ENCODE peak calls at places on chromosomes 5 and 9, in eight cellular contexts. One of them, this sample, is unnamed.

GRCh38 chr5:9596256-9596655 is 33.9 kb downstream of the TAS2R1 start:
- DNase-seq in RCC 7860: no peak
- DNase-seq in left cardiac atrium: no peak
- DNase-seq in RWPE1: no peak
- DNase-seq in fibroblast of lung: peak
- DNase-seq in Right ventricle myocardium inferior: no peak
- DNase-seq in sciatic nerve: no peak
- DNase-seq in cardiac muscle cell: peak
- DNase-seq in this sample: no peak

GRCh38 chr9:133205996-133206931 is 2.8 kb downstream of the OBP2B start:
- DNase-seq in sciatic nerve: peak
- DNase-seq in RWPE1: no peak
- DNase-seq in cardiac muscle cell: no peak
- DNase-seq in RCC 7860: no peak
- DNase-seq in fibroblast of lung: no peak
- DNase-seq in Right ventricle myocardium inferior: no peak
- DNase-seq in left cardiac atrium: no peak
- DNase-seq in this sample: no peak

GRCh38 chr5:64977779-64978178 is 209.0 kb downstream of the CWC27 start:
- DNase-seq in fibroblast of lung: peak
- DNase-seq in left cardiac atrium: peak
- DNase-seq in RCC 7860: peak
- DNase-seq in sciatic nerve: no peak
- DNase-seq in RWPE1: no peak
- DNase-seq in cardiac muscle cell: peak
- DNase-seq in Right ventricle myocardium inferior: no peak
- DNase-seq in this sample: no peak

GRCh38 chr9:134995792-134996120 is 78.0 kb upstream of the FCN1 start:
- DNase-seq in fibroblast of lung: no peak
- DNase-seq in RWPE1: no peak
- DNase-seq in RCC 7860: no peak
- DNase-seq in cardiac muscle cell: no peak
- DNase-seq in Right ventricle myocardium inferior: peak
- DNase-seq in sciatic nerve: peak
- DNase-seq in left cardiac atrium: no peak
- DNase-seq in this sample: no peak

GRCh38 chr5:132387649-132388117 is 18.2 kb downstream of the SLC22A5 start:
- DNase-seq in RCC 7860: peak
- DNase-seq in sciatic nerve: no peak
- DNase-seq in fibroblast of lung: peak
- DNase-seq in cardiac muscle cell: peak
- DNase-seq in RWPE1: peak
- DNase-seq in left cardiac atrium: peak
- DNase-seq in Right ventricle myocardium inferior: peak
- DNase-seq in this sample: peak

GRCh38 chr5:92884464-92884863 is 696.6 kb downstream of the NR2F1-AS1 start:
- DNase-seq in Right ventricle myocardium inferior: no peak
- DNase-seq in RWPE1: no peak
- DNase-seq in RCC 7860: no peak
- DNase-seq in sciatic nerve: no peak
- DNase-seq in fibroblast of lung: no peak
- DNase-seq in left cardiac atrium: no peak
- DNase-seq in cardiac muscle cell: no peak
- DNase-seq in this sample: no peak

GRCh38 chr5:80240368-80240986 is 15.4 kb downstream of the SERINC5 start:
- DNase-seq in Right ventricle myocardium inferior: no peak
- DNase-seq in sciatic nerve: no peak
- DNase-seq in left cardiac atrium: no peak
- DNase-seq in cardiac muscle cell: no peak
- DNase-seq in fibroblast of lung: no peak
- DNase-seq in RWPE1: no peak
- DNase-seq in RCC 7860: no peak
- DNase-seq in this sample: no peak

GRCh38 chr5:88480245-88480644 is 211.6 kb upstream of the TMEM161B start:
- DNase-seq in fibroblast of lung: no peak
- DNase-seq in Right ventricle myocardium inferior: no peak
- DNase-seq in sciatic nerve: no peak
- DNase-seq in RCC 7860: no peak
- DNase-seq in left cardiac atrium: no peak
- DNase-seq in RWPE1: no peak
- DNase-seq in cardiac muscle cell: no peak
- DNase-seq in this sample: no peak

GRCh38 chr9:106966481-106966880 is 103.5 kb downstream of the ZNF462 start:
- DNase-seq in left cardiac atrium: no peak
- DNase-seq in fibroblast of lung: no peak
- DNase-seq in RCC 7860: no peak
- DNase-seq in cardiac muscle cell: no peak
- DNase-seq in RWPE1: no peak
- DNase-seq in Right ventricle myocardium inferior: no peak
- DNase-seq in sciatic nerve: no peak
- DNase-seq in this sample: no peak

GRCh38 chr5:154713615-154714125 is 41.5 kb upstream of the LARP1 start:
- DNase-seq in cardiac muscle cell: no peak
- DNase-seq in fibroblast of lung: peak
- DNase-seq in RCC 7860: no peak
- DNase-seq in Right ventricle myocardium inferior: no peak
- DNase-seq in left cardiac atrium: no peak
- DNase-seq in RWPE1: no peak
- DNase-seq in sciatic nerve: no peak
- DNase-seq in this sample: no peak

This sample was measured in HFFc6.